ENCODE peak calls at places on chromosomes 11 and 22, in nine cellular contexts. One of them, this sample, is unnamed.

GRCh38 chr11:10474551-10474950 is 19.5 kb downstream of the AMPD3 start:
- DNase-seq in PC-3: no peak
- DNase-seq in SK-N-MC: no peak
- DNase-seq in CD8-positive, alpha-beta T cell: no peak
- DNase-seq in epithelial cell of prostate: no peak
- DNase-seq in naive thymus-derived CD4-positive, alpha-beta T cell: no peak
- DNase-seq in heart left ventricle: no peak
- DNase-seq in heart right ventricle: no peak
- DNase-seq in upper lobe of right lung: no peak
- DNase-seq in this sample: no peak

GRCh38 chr22:50085211-50085999 is at the start of gene MLC1:
- DNase-seq in PC-3: no peak
- DNase-seq in SK-N-MC: peak; percentile 82
- DNase-seq in CD8-positive, alpha-beta T cell: no peak
- DNase-seq in epithelial cell of prostate: no peak
- DNase-seq in naive thymus-derived CD4-positive, alpha-beta T cell: no peak
- DNase-seq in heart left ventricle: no peak
- DNase-seq in heart right ventricle: no peak
- DNase-seq in upper lobe of right lung: no peak
- DNase-seq in this sample: no peak

GRCh38 chr11:104003491-104003890 is 32.9 kb upstream of the DDI1 start:
- DNase-seq in PC-3: no peak
- DNase-seq in SK-N-MC: no peak
- DNase-seq in CD8-positive, alpha-beta T cell: no peak
- DNase-seq in epithelial cell of prostate: no peak
- DNase-seq in naive thymus-derived CD4-positive, alpha-beta T cell: no peak
- DNase-seq in heart left ventricle: no peak
- DNase-seq in heart right ventricle: no peak
- DNase-seq in upper lobe of right lung: no peak
- DNase-seq in this sample: no peak

GRCh38 chr22:30305519-30305905 is 16.2 kb upstream of the CASTOR1 start:
- DNase-seq in PC-3: no peak
- DNase-seq in SK-N-MC: no peak
- DNase-seq in CD8-positive, alpha-beta T cell: peak; percentile 79
- DNase-seq in epithelial cell of prostate: no peak
- DNase-seq in naive thymus-derived CD4-positive, alpha-beta T cell: peak; percentile 64
- DNase-seq in heart left ventricle: peak; percentile 86
- DNase-seq in heart right ventricle: peak; percentile 68
- DNase-seq in upper lobe of right lung: peak; percentile 70
- DNase-seq in this sample: no peak

GRCh38 chr11:48011125-48012050 is 31.0 kb downstream of the PTPRJ start:
- DNase-seq in PC-3: no peak
- DNase-seq in SK-N-MC: no peak
- DNase-seq in CD8-positive, alpha-beta T cell: no peak
- DNase-seq in epithelial cell of prostate: no peak
- DNase-seq in naive thymus-derived CD4-positive, alpha-beta T cell: no peak
- DNase-seq in heart left ventricle: no peak
- DNase-seq in heart right ventricle: no peak
- DNase-seq in upper lobe of right lung: no peak
- DNase-seq in this sample: no peak

GRCh38 chr22:43000441-43001175 is 14.3 kb downstream of the PACSIN2 start:
- DNase-seq in PC-3: peak; percentile 17
- DNase-seq in SK-N-MC: no peak
- DNase-seq in CD8-positive, alpha-beta T cell: no peak
- DNase-seq in epithelial cell of prostate: no peak
- DNase-seq in naive thymus-derived CD4-positive, alpha-beta T cell: no peak
- DNase-seq in heart left ventricle: no peak
- DNase-seq in heart right ventricle: no peak
- DNase-seq in upper lobe of right lung: no peak
- DNase-seq in this sample: peak; percentile 78

GRCh38 chr11:128341280-128341679 is 246.1 kb downstream of the ETS1 start:
- DNase-seq in PC-3: peak; percentile 83
- DNase-seq in SK-N-MC: no peak
- DNase-seq in CD8-positive, alpha-beta T cell: peak; percentile 69
- DNase-seq in epithelial cell of prostate: no peak
- DNase-seq in naive thymus-derived CD4-positive, alpha-beta T cell: peak; percentile 83
- DNase-seq in heart left ventricle: no peak
- DNase-seq in heart right ventricle: no peak
- DNase-seq in upper lobe of right lung: no peak
- DNase-seq in this sample: no peak

GRCh38 chr11:88348870-88349269 is 11.3 kb upstream of the CTSC start:
- DNase-seq in PC-3: no peak
- DNase-seq in SK-N-MC: no peak
- DNase-seq in CD8-positive, alpha-beta T cell: no peak
- DNase-seq in epithelial cell of prostate: no peak
- DNase-seq in naive thymus-derived CD4-positive, alpha-beta T cell: no peak
- DNase-seq in heart left ventricle: no peak
- DNase-seq in heart right ventricle: no peak
- DNase-seq in upper lobe of right lung: no peak
- DNase-seq in this sample: no peak

GRCh38 chr22:20763630-20764029 is 10.3 kb upstream of the SERPIND1 start:
- DNase-seq in PC-3: no peak
- DNase-seq in SK-N-MC: no peak
- DNase-seq in CD8-positive, alpha-beta T cell: no peak
- DNase-seq in epithelial cell of prostate: no peak
- DNase-seq in naive thymus-derived CD4-positive, alpha-beta T cell: no peak
- DNase-seq in heart left ventricle: no peak
- DNase-seq in heart right ventricle: no peak
- DNase-seq in upper lobe of right lung: no peak
- DNase-seq in this sample: no peak

GRCh38 chr22:31451709-31452571 is 37.7 kb downstream of the EIF4ENIF1 start:
- DNase-seq in PC-3: peak; percentile 69
- DNase-seq in SK-N-MC: no peak
- DNase-seq in CD8-positive, alpha-beta T cell: no peak
- DNase-seq in epithelial cell of prostate: no peak
- DNase-seq in naive thymus-derived CD4-positive, alpha-beta T cell: no peak
- DNase-seq in heart left ventricle: no peak
- DNase-seq in heart right ventricle: no peak
- DNase-seq in upper lobe of right lung: no peak
- DNase-seq in this sample: no peak

GRCh38 chr11:24171869-24172268 is 325.0 kb upstream of the LUZP2 start:
- DNase-seq in PC-3: no peak
- DNase-seq in SK-N-MC: no peak
- DNase-seq in CD8-positive, alpha-beta T cell: no peak
- DNase-seq in epithelial cell of prostate: no peak
- DNase-seq in naive thymus-derived CD4-positive, alpha-beta T cell: no peak
- DNase-seq in heart left ventricle: no peak
- DNase-seq in heart right ventricle: no peak
- DNase-seq in upper lobe of right lung: no peak
- DNase-seq in this sample: no peak

GRCh38 chr11:128448487-128448886 is 138.9 kb downstream of the ETS1 start:
- DNase-seq in PC-3: peak; percentile 100
- DNase-seq in SK-N-MC: no peak
- DNase-seq in CD8-positive, alpha-beta T cell: no peak
- DNase-seq in epithelial cell of prostate: peak; percentile 81
- DNase-seq in naive thymus-derived CD4-positive, alpha-beta T cell: no peak
- DNase-seq in heart left ventricle: no peak
- DNase-seq in heart right ventricle: no peak
- DNase-seq in upper lobe of right lung: no peak
- DNase-seq in this sample: no peak

GRCh38 chr22:24053481-24054226 is 42.5 kb downstream of the CABIN1 start:
- DNase-seq in PC-3: no peak
- DNase-seq in SK-N-MC: no peak
- DNase-seq in CD8-positive, alpha-beta T cell: no peak
- DNase-seq in epithelial cell of prostate: no peak
- DNase-seq in naive thymus-derived CD4-positive, alpha-beta T cell: no peak
- DNase-seq in heart left ventricle: no peak
- DNase-seq in heart right ventricle: no peak
- DNase-seq in upper lobe of right lung: no peak
- DNase-seq in this sample: no peak

DNA sequence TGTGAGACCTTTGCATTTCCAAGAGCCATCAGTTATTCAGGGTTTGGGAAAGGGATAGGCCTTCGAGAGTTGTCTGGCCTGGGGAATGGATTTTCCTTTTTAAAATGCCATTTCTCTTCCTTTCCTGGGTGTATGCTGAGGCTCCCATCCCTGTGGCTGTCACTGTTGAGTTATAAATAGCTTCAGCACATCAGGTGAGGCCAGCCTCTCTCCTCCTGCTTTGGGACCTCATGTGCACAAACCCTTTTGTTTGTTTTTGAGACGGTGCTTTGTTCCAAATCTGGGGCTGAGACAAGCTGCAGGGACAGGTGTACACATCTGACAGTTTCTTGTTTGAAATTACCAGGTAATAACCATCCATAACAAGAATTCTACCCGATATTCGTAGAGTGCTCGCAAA is 1.3 kb downstream of the TEF start:
- DNase-seq in PC-3: no peak
- DNase-seq in SK-N-MC: no peak
- DNase-seq in CD8-positive, alpha-beta T cell: no peak
- DNase-seq in epithelial cell of prostate: no peak
- DNase-seq in naive thymus-derived CD4-positive, alpha-beta T cell: no peak
- DNase-seq in heart left ventricle: no peak
- DNase-seq in heart right ventricle: no peak
- DNase-seq in upper lobe of right lung: no peak
- DNase-seq in this sample: no peak
- H3K27ac ChIP-seq in PC-3: no peak overlapping the region
- H3K27ac ChIP-seq in SK-N-MC: no peak overlapping the region
- H3K27ac ChIP-seq in CD8-positive, alpha-beta T cell: no peak overlapping the region
- H3K27ac ChIP-seq in epithelial cell of prostate: peak overlapping the region; percentile 94
- H3K27ac ChIP-seq in naive thymus-derived CD4-positive, alpha-beta T cell: peak overlapping the region; percentile 95
- H3K27ac ChIP-seq in heart left ventricle: peak overlapping the region; percentile 99
- H3K27ac ChIP-seq in heart right ventricle: peak overlapping the region; percentile 96
- H3K27ac ChIP-seq in upper lobe of right lung: peak overlapping the region; percentile 99
- H3K27ac ChIP-seq in this sample: peak overlapping the region; percentile 98

DNA sequence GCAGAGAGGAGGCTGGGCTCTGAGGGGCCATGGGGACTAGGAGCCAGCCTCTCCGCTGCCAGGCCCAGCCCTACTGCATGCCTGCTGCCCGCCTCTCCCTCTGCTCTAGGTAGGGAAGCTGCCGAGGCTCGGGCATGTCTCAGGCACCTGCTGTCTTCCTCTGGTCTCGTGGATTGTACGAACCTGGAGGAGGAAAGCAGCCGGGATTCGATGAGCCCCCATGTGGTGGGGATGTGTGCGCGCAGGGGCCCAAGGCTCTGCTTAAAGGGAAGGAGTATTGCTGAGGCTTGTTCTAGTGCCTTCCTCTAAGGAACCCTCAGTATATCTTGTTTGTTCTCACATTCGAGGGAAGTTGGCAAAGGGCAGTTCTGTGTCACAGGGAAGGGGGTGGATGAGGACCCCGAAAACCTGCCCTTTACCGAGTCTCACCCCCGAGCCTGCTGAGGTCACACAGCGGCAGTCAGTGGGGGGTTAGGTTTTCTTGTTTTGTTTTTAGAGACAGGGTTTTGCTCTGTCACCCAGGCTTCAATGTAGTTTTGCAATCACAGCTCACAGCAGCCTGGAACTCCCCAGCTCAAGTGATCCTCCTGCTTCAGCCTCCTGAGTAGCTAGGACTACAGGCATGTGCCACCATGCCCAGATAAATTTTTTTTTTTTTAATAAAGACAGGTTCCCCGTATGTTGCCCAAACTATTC is 21.3 kb downstream of the DAGLA start:
- DNase-seq in PC-3: peak; percentile 38
- DNase-seq in SK-N-MC: no peak
- DNase-seq in CD8-positive, alpha-beta T cell: no peak
- DNase-seq in epithelial cell of prostate: no peak
- DNase-seq in naive thymus-derived CD4-positive, alpha-beta T cell: no peak
- DNase-seq in heart left ventricle: no peak
- DNase-seq in heart right ventricle: no peak
- DNase-seq in upper lobe of right lung: no peak
- DNase-seq in this sample: no peak
- H3K27ac ChIP-seq in PC-3: peak overlapping the region; percentile 92
- H3K27ac ChIP-seq in SK-N-MC: no peak overlapping the region
- H3K27ac ChIP-seq in CD8-positive, alpha-beta T cell: no peak overlapping the region
- H3K27ac ChIP-seq in epithelial cell of prostate: no peak overlapping the region
- H3K27ac ChIP-seq in naive thymus-derived CD4-positive, alpha-beta T cell: no peak overlapping the region
- H3K27ac ChIP-seq in heart left ventricle: peak overlapping the region; percentile 85
- H3K27ac ChIP-seq in heart right ventricle: no peak overlapping the region
- H3K27ac ChIP-seq in upper lobe of right lung: peak overlapping the region; percentile 17
- H3K27ac ChIP-seq in this sample: no peak overlapping the region

DNA sequence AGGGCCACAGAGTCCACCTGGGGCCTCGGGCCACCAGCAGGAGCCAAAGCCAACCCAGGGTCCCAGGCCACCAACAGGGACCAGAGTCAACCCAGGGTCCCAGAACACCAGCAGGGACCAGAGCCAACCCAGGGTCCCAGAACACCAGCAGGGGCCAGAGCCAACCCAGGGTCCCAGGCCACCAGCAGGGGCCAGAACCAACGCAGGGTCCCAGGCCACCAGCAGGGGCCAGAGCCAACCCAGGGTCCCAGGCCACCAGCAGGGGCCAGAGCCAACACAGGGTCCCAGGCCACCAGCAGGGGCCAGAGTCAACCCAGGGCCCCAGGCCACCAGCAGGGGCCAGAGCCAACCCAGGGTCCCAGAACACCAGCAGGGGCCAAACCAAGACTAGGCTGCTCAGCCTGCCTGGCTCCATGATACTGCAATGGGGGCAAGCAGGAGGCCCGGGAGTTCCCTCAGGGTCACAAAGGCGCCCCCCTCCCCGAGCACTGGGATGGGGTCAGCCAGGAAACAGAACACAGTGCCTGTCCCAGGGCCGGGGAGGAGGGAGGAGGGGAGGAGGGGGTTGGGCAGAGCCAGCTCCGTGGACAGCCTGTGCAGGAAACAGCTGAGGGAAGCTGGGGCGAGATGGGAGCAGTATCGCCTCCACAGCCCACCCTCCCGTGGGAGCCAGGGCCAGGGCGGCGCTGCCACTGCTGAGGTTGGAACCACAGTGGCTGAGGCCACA is 62.0 kb upstream of the PRR5 start:
- DNase-seq in PC-3: no peak
- DNase-seq in SK-N-MC: no peak
- DNase-seq in CD8-positive, alpha-beta T cell: no peak
- DNase-seq in epithelial cell of prostate: no peak
- DNase-seq in naive thymus-derived CD4-positive, alpha-beta T cell: no peak
- DNase-seq in heart left ventricle: no peak
- DNase-seq in heart right ventricle: no peak
- DNase-seq in upper lobe of right lung: peak; percentile 56
- DNase-seq in this sample: no peak
- H3K27ac ChIP-seq in PC-3: no peak overlapping the region
- H3K27ac ChIP-seq in SK-N-MC: no peak overlapping the region
- H3K27ac ChIP-seq in CD8-positive, alpha-beta T cell: no peak overlapping the region
- H3K27ac ChIP-seq in epithelial cell of prostate: no peak overlapping the region
- H3K27ac ChIP-seq in naive thymus-derived CD4-positive, alpha-beta T cell: no peak overlapping the region
- H3K27ac ChIP-seq in heart left ventricle: no peak overlapping the region
- H3K27ac ChIP-seq in heart right ventricle: no peak overlapping the region
- H3K27ac ChIP-seq in upper lobe of right lung: no peak overlapping the region
- H3K27ac ChIP-seq in this sample: peak overlapping the region; percentile 40

DNA sequence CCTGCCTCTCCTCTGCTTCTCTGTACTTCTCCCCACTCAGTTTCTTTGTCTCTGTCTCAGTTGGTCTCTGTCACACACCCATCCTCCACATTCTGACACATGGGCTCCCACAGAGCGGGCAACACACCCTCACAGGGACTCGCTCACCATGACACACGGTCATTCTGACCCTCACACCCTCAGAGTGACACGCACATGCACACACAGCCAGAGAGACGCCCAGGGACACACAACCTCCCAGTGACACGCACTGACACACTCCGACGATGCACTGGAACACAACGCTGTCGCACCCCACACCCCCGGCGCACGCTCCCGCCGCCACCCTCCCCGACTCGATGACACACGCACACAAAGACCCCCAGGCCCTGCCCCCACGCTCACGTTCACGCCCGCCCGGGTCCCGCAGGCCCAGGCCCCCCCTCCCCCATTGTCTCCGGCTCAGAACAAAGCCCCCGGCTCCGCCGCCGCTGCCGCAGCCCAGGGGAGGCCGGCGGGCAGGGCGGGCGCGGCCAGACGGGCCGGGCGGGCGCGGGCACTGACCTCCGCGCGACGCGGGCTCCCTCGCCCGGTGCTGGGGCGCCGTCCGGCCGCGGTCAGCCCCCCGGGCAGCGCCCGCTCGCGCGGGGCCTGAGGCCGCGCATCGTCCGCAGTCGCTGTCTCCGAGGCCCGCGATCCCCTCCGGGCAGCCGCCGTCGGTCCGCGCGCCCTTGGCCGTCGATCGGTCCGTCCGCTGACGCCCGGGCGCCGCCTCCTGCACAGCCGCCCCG is 404 bp downstream of the DCHS1 start:
- DNase-seq in PC-3: no peak
- DNase-seq in SK-N-MC: no peak
- DNase-seq in CD8-positive, alpha-beta T cell: peak; percentile 62
- DNase-seq in epithelial cell of prostate: no peak
- DNase-seq in naive thymus-derived CD4-positive, alpha-beta T cell: peak; percentile 15
- DNase-seq in heart left ventricle: peak; percentile 64
- DNase-seq in heart right ventricle: peak; percentile 45
- DNase-seq in upper lobe of right lung: peak; percentile 68
- DNase-seq in this sample: no peak
- H3K27ac ChIP-seq in PC-3: no peak overlapping the region
- H3K27ac ChIP-seq in SK-N-MC: no peak overlapping the region
- H3K27ac ChIP-seq in CD8-positive, alpha-beta T cell: peak overlapping the region; percentile 6
- H3K27ac ChIP-seq in epithelial cell of prostate: no peak overlapping the region
- H3K27ac ChIP-seq in naive thymus-derived CD4-positive, alpha-beta T cell: peak overlapping the region; percentile 66
- H3K27ac ChIP-seq in heart left ventricle: peak overlapping the region; percentile 85
- H3K27ac ChIP-seq in heart right ventricle: peak overlapping the region; percentile 67
- H3K27ac ChIP-seq in upper lobe of right lung: peak overlapping the region; percentile 36
- H3K27ac ChIP-seq in this sample: peak overlapping the region; percentile 32